ENCODE peak calls at places on chromosomes 2 and 18, in five cellular contexts. V is RWPE1, I is fibroblast of mammary gland, F is HCT116, S is GM10248. N is an unnamed sample.

GRCh38 chr18:58097127-58097906 is 53.3 kb downstream of the NEDD4L start:
- DNase-seq in V (no peak), F (no peak), I (no peak), S (no peak), N (no peak)

GRCh38 chr2:182144780-182145170 is 159.1 kb downstream of the PPP1R1C start:
- DNase-seq in V (no peak), F (no peak), S (no peak), I (no peak), N (no peak)

GRCh38 chr2:188870289-188870688 is 103.9 kb upstream of the COL3A1 start:
- DNase-seq in I (peak), S (no peak), F (no peak), V (no peak), N (no peak)

GRCh38 chr2:96802721-96803120 is 13.3 kb upstream of the CNNM3 start:
- DNase-seq in V (no peak), I (no peak), S (no peak), F (no peak), N (no peak)

GRCh38 chr18:49520661-49521145 is 33.7 kb upstream of the C18orf32 start:
- DNase-seq in I (peak), F (no peak), S (no peak), V (no peak), N (no peak)

GRCh38 chr2:25252291-25253152 is 84.1 kb upstream of the POMC start:
- DNase-seq in S (peak), I (peak), F (no peak), V (peak), N (peak)

GRCh38 chr2:40507429-40507828 is 55.5 kb upstream of the SLC8A1 start:
- DNase-seq in S (peak), V (no peak), I (no peak), F (no peak), N (peak)

GRCh38 chr18:28039078-28039477 is 137.9 kb downstream of the CDH2 start:
- DNase-seq in I (peak), S (no peak), F (no peak), V (peak), N (no peak)

GRCh38 chr2:213246665-213247281 is 37.5 kb upstream of the SPAG16 start:
- DNase-seq in I (peak), F (peak), S (no peak), V (peak), N (no peak)

GRCh38 chr2:238510911-238511613 is 84.3 kb downstream of the ASB1 start:
- DNase-seq in F (no peak), V (no peak), I (no peak), S (no peak), N (no peak)

GRCh38 chr18:40293311-40293710 is 1661.7 kb upstream of the PIK3C3 start:
- DNase-seq in V (no peak), I (peak), S (no peak), F (no peak), N (no peak)

GRCh38 chr2:126527836-126528490 is 128.0 kb upstream of the GYPC start:
- DNase-seq in F (peak), I (peak), S (peak), V (no peak), N (peak)

GRCh38 chr2:106267997-106268396 is 73.9 kb upstream of the UXS1 start:
- DNase-seq in V (no peak), S (no peak), F (no peak), I (no peak), N (no peak)

GRCh38 chr2:60806595-60806987 is 50.5 kb downstream of the PAPOLG start:
- DNase-seq in F (no peak), S (no peak), I (no peak), V (no peak), N (no peak)

GRCh38 chr2:86815616-86816015 is 24.9 kb upstream of the CD8A start:
- DNase-seq in S (no peak), I (no peak), F (no peak), V (no peak), N (no peak)

GRCh38 chr2:221571391-221572179 is 519 bp downstream of the EPHA4 start:
- DNase-seq in V (peak), S (peak), F (no peak), I (peak), N (peak)

GRCh38 chr18:31977270-31977872 is 34.4 kb upstream of the TRAPPC8 start:
- DNase-seq in S (peak), I (peak), V (no peak), F (peak), N (peak)

GRCh38 chr18:78701753-78702409 is 277.7 kb upstream of the SALL3 start:
- DNase-seq in S (no peak), I (no peak), F (no peak), V (no peak), N (no peak)

GRCh38 chr2:181457121-181457740 is at the start of gene ITGA4:
- DNase-seq in I (peak), F (no peak), S (peak), V (peak), N (peak)

GRCh38 chr2:68152651-68153347 is 4.9 kb upstream of the PNO1 start:
- DNase-seq in F (no peak), S (no peak), I (no peak), V (no peak), N (no peak)

GRCh38 chr2:97005353-97005752 is 19.0 kb upstream of the FAM178B start:
- DNase-seq in V (peak), I (peak), F (peak), S (no peak), N (no peak)

GRCh38 chr2:85619617-85620016 is 3.6 kb downstream of the USP39 start:
- DNase-seq in I (no peak), V (no peak), F (no peak), S (no peak), N (no peak)

GRCh38 chr2:170778900-170779299 is 8.7 kb downstream of the ERICH2 start:
- DNase-seq in S (no peak), I (no peak), V (no peak), F (no peak), N (no peak)

GRCh38 chr18:22174341-22175148 is 5.2 kb downstream of the GATA6 start:
- DNase-seq in I (no peak), F (no peak), S (no peak), V (no peak), N (no peak)

GRCh38 chr2:230706053-230706498 is 6.6 kb upstream of the CAB39 start:
- DNase-seq in V (no peak), F (no peak), I (no peak), S (no peak), N (no peak)

GRCh38 chr18:63586966-63587365 is at the start of gene SERPINB13:
- DNase-seq in F (no peak), V (peak), I (no peak), S (no peak), N (no peak)

GRCh38 chr2:207184348-207184747 is 18.6 kb upstream of the KLF7 start:
- DNase-seq in S (no peak), V (no peak), I (peak), F (no peak), N (no peak)

GRCh38 chr2:160174322-160174721 is 25.8 kb downstream of the ITGB6 start:
- DNase-seq in F (no peak), S (no peak), V (no peak), I (no peak), N (no peak)

GRCh38 chr18:10123006-10123950 is 209.5 kb downstream of the VAPA start:
- DNase-seq in V (no peak), S (no peak), F (no peak), I (no peak), N (no peak)

GRCh38 chr2:46193356-46193755 is 103.9 kb upstream of the EPAS1 start:
- DNase-seq in S (peak), F (no peak), I (no peak), V (no peak), N (no peak)

GRCh38 chr2:217054791-217055190 is 194.9 kb upstream of the TNP1 start:
- DNase-seq in V (no peak), S (no peak), I (no peak), F (no peak), N (no peak)

GRCh38 chr2:154995332-154995731 is 296.8 kb downstream of the KCNJ3 start:
- DNase-seq in I (no peak), S (no peak), F (no peak), V (no peak), N (no peak)

DNA sequence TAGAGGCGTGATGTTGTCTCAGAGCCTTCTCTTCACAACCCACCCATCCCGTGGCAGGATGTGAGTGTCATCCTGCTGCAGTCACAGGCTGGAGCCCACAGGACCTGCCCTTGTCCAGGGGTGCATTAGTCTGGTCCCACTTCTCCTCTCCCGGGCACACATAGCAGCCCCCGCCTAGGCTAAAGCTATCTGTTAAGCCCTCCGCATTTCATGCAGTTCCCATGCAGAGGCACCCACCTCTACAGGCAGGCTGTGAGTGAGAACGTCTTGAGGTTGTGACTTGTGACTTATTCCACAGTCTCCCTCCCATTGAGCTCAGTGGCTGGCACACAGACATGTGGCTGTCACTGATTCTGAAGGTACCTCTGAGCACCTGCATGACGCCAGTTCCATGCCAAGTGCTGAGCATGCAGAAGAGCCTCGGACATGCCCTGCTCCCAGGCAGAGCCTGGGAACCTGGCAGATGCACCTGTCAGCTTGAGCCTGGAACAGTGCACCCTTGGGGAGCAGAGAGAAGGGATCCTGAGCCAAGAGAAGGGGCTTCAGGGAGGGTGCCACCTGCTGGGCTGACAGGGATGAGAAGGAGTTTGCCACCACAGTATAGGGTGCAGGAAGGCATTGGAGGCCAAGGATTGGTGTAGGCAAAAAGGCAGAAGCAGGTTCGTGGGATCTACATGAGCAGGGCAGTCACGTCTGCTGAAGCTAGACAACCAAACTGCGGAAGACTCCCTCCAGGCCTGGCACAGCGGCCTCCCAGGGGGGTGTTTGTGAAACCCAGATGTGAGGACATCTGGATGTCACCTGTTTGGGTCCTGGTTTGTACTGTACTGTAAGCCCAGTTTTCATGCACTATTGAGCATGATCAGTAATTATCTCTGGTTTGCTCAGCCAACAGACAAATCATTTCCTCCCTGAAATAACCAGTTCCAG is 213.6 kb downstream of the GLI2 start:
- DNase-seq in V (no peak), S (no peak), I (no peak), F (no peak), N (no peak)
- TF ChIP-seq CTCF in V (no peak), S (no peak), I (peak), F (peak), N (no peak)

DNA sequence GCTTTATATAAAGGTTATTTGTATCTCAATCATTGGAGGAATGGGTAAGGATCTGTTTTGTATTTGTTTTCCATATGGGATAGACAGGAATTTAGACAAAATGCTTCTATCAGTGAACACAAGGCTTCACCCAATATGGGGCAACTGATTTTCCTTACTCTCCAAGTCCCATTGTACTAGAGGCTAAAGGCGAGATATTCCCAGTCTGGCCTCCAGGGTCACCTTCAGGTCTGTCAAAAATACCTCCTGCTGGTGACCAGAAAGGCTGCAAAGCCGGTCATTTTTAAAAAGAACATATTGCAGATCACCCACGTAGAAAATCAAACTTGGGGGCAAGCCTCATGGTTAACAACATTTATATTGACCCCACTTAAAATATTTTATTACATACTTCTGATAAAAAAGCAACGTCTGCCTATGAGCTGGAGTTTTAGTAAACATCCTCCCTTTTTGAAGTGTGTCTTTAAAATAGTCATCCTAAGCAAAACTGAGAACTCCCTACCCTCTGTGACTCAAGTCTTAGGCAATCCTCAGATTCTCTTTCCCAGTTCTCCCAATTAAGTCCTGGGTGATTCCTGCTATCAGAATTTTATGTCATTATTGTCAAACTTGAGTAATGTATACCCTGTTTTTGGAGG is 276.6 kb downstream of the MREG start:
- DNase-seq in S (no peak), V (no peak), I (peak), F (peak), N (no peak)
- TF ChIP-seq CTCF in S (no peak), V (no peak), I (peak), F (peak), N (no peak)

GRCh38 chr18:65091737-65092329 is 659.0 kb upstream of the CDH7 start:
- DNase-seq in F (no peak), S (no peak), V (peak), I (peak), N (peak)
- TF ChIP-seq CTCF in F (no peak), S (peak), V (peak), I (peak), N (no peak)

GRCh38 chr2:1588994-1589611 is 155.2 kb downstream of the PXDN start:
- DNase-seq in I (no peak), F (no peak), V (no peak), S (no peak), N (no peak)

GRCh38 chr2:1591461-1591770 is 152.9 kb downstream of the PXDN start:
- DNase-seq in I (no peak), F (no peak), V (no peak), S (no peak), N (no peak)

GRCh38 chr2:1591978-1592907 is 152.1 kb downstream of the PXDN start:
- DNase-seq in F (peak), V (no peak), I (peak), S (no peak), N (no peak)

GRCh38 chr2:1588051-1588993 is 156.0 kb downstream of the PXDN start:
- DNase-seq in S (no peak), V (no peak), I (no peak), F (no peak), N (no peak)

DNA sequence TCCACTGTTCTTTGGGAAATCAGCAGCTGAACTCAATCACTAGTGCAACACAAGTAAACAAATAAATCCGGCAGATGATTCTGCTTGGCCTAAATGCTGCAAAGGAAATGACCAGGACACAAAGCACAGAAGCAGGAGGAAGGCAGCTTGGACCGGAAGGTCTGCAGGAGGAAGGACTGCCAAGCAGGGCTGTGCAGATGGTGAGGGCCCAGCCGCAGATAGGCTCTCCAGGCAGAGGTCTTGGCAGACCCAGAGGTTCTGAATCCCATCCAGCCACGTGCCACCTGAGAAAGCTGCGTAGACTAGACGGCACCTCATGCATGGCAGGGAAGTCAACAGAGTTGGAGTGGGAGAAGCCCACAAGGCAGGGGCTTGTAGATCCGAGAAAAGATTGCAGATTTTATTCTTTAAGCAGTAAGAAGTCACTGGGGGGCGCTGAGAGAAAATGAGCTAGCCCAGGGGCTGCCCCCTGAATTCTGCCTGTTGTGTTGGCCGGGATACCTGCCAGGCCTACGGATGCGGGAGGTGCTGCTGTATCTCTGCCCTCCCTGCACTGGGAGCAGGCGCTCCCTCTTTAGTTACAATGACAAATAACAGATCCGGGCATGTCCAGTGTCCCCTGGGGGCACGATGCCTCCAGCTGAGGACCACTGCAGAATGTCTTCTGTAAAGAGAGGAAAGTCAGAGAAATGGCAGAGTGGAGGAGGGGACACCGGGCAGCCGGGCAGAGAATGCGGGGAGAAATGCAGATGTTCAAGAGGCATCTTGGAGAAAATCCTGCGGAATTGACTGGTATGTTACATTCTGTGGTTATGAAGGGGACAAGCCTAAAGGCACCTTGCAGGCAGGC is 153.5 kb downstream of the PXDN start:
- DNase-seq in V (no peak), I (no peak), F (no peak), S (no peak), N (no peak)
- TF ChIP-seq CTCF in V (no peak), I (no peak), F (no peak), S (no peak), N (no peak)

DNA sequence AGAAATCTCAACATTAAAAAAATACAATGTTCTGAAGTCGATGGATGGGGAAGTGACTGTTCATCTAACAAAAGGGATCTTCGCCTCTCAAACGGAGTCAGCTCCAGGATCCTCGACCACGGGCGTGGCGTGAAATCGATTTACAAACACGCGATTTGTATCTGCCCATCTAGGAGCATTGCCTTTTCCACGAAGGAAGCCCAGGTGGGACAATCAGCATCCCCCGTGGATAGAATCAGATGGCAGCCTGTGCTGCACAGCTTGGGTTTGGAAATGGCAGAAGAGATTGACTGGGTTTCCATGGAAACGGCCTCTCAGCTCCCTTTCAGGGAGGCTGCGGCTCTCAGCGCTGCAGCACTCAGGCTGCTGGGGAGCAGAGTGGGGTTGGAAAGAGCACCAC is 110.8 kb upstream of the PXDN start:
- DNase-seq in V (no peak), I (no peak), F (no peak), S (no peak), N (no peak)
- TF ChIP-seq CTCF in V (no peak), I (no peak), F (no peak), S (no peak), N (no peak)

DNA sequence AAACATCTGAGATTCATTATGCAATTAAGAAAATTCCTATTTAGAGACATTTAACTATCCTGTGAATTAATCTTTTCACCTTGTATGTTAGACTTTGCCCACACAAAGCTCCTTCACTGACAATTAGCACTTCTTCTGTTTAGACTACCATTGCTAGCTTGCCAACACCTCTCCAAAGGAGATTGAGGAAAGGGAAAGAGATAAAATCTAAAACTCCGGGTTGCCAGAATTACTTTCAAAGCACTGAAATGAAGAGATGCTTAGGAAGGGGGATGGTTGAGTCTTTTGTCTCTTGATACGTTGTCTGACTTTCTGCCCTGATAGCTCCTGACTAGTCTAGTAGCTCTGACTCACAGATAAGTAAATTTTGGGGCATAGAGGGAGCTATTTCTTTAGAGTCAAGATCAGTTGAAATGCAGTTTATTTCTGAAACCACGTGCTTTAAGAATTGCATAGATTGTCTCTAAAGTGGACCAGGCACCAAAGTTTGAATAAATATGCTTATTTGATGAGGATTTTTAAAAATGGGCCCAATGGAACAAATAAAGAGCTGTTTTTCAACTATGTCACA is 74.1 kb upstream of the DSEL start:
- DNase-seq in F (no peak), S (no peak), V (no peak), I (peak), N (no peak)
- TF ChIP-seq CTCF in F (no peak), S (no peak), V (no peak), I (peak), N (no peak)

GRCh38 chr2:23565374-23565773 is 180.4 kb downstream of the KLHL29 start:
- DNase-seq in V (no peak), I (no peak), S (no peak), F (no peak), N (no peak)

GRCh38 chr2:23567382-23567781 is 182.4 kb downstream of the KLHL29 start:
- DNase-seq in F (no peak), S (no peak), V (no peak), I (no peak), N (no peak)

GRCh38 chr2:23565814-23566213 is 180.8 kb downstream of the KLHL29 start:
- DNase-seq in F (no peak), V (no peak), S (no peak), I (no peak), N (no peak)

GRCh38 chr2:23564618-23564967 is 179.6 kb downstream of the KLHL29 start:
- DNase-seq in I (peak), F (no peak), S (no peak), V (peak), N (no peak)

GRCh38 chr2:23566236-23567142 is 181.5 kb downstream of the KLHL29 start:
- DNase-seq in I (peak), S (peak), V (peak), F (no peak), N (peak)
- TF ChIP-seq CTCF in I (peak), S (no peak), V (no peak), F (peak), N (no peak)

N was measured in GM20000.